ENCODE peak calls at places on chromosome 16, in ten cellular contexts. K is endothelial cell of umbilical vein, C is cardiac fibroblast, H is K562, M is transverse colon, X is suprapubic skin, O is WTC11, I is GM23338, P is brain microvascular endothelial cell, J is OCI-LY7. F is an unnamed sample.

GRCh38 chr16:83744521-83744981 is 63.2 kb upstream of the HSBP1 start:
- DNase-seq in H (no peak), X (peak; percentile 73), O (no peak), P (peak; percentile 31), C (peak; percentile 18), M (peak; percentile 13), J (no peak), I (no peak), K (no peak), F (peak; percentile 7)

GRCh38 chr16:29154676-29155121 is 169.8 kb downstream of the LAT start:
- DNase-seq in I (no peak), P (peak; percentile 53), H (no peak), K (no peak), M (no peak), C (peak; percentile 44), X (no peak), J (no peak), O (no peak), F (no peak)

GRCh38 chr16:1123525-1124230 is 27.6 kb upstream of the C1QTNF8 start:
- DNase-seq in P (no peak), I (no peak), K (no peak), O (no peak), H (no peak), C (no peak), J (no peak), X (no peak), M (no peak), F (no peak)

GRCh38 chr16:78142784-78143183 is 43.3 kb downstream of the WWOX start:
- DNase-seq in J (no peak), O (no peak), H (no peak), K (peak; percentile 84), M (no peak), C (peak; percentile 71), X (no peak), P (no peak), I (no peak), F (no peak)

GRCh38 chr16:2230376-2230775 is 5.9 kb upstream of the DNASE1L2 start:
- DNase-seq in J (no peak), I (no peak), H (no peak), P (no peak), K (no peak), C (no peak), M (no peak), X (peak; percentile 64), O (no peak), F (no peak)

GRCh38 chr16:59192551-59193199 is 458.6 kb upstream of the GOT2 start:
- DNase-seq in K (peak; percentile 46), H (peak; percentile 7), C (peak; percentile 31), I (peak; percentile 91), X (no peak), M (no peak), J (peak; percentile 10), O (peak; percentile 81), P (peak; percentile 20), F (peak; percentile 37)

GRCh38 chr16:76114681-76115080 is 162.5 kb upstream of the CNTNAP4 start:
- DNase-seq in J (no peak), P (no peak), H (no peak), M (no peak), X (no peak), K (no peak), I (no peak), C (no peak), O (no peak), F (no peak)

GRCh38 chr16:17556276-17557052 is 85.7 kb upstream of the XYLT1 start:
- DNase-seq in P (peak; percentile 0), C (peak; percentile 37), J (peak; percentile 36), I (peak; percentile 77), K (no peak), O (peak; percentile 13), M (no peak), X (no peak), H (peak; percentile 40), F (no peak)

GRCh38 chr16:275041-275621 is 613 bp downstream of the RGS11 start:
- DNase-seq in X (no peak), J (no peak), H (no peak), C (no peak), M (no peak), P (no peak), O (peak; percentile 54), I (peak; percentile 62), K (no peak), F (no peak)

GRCh38 chr16:50323335-50324011 is 45.3 kb downstream of the BRD7 start:
- DNase-seq in K (peak; percentile 46), O (no peak), H (peak; percentile 22), P (peak; percentile 34), M (no peak), C (peak; percentile 61), J (no peak), I (no peak), X (no peak), F (no peak)

GRCh38 chr16:56662357-56663354 is 4.9 kb downstream of the MT1F start:
- DNase-seq in H (no peak), M (no peak), P (no peak), K (no peak), J (no peak), I (peak; percentile 65), X (no peak), C (no peak), O (no peak), F (no peak)

GRCh38 chr16:31184888-31185287 is 4.9 kb downstream of the FUS start:
- DNase-seq in K (no peak), P (no peak), J (no peak), C (no peak), I (no peak), X (no peak), O (no peak), H (no peak), M (no peak), F (no peak)

GRCh38 chr16:72985148-72985882 is 62.6 kb downstream of the ZFHX3 start:
- DNase-seq in I (no peak), C (peak; percentile 97), X (peak; percentile 77), M (no peak), P (peak; percentile 72), O (no peak), K (no peak), J (no peak), H (no peak), F (no peak)

GRCh38 chr16:51237861-51238378 is 86.8 kb upstream of the SALL1 start:
- DNase-seq in O (no peak), H (no peak), I (no peak), J (no peak), X (no peak), P (no peak), C (no peak), M (no peak), K (no peak), F (no peak)

GRCh38 chr16:30895592-30896202 is 717 bp upstream of the CTF1 start:
- DNase-seq in I (no peak), J (no peak), H (peak; percentile 68), C (no peak), X (no peak), O (no peak), M (no peak), K (no peak), P (no peak), F (no peak)

GRCh38 chr16:75035410-75035968 is 36.7 kb downstream of the ZNRF1 start:
- DNase-seq in P (no peak), J (no peak), K (no peak), M (no peak), O (no peak), X (no peak), I (no peak), C (no peak), H (no peak), F (no peak)

GRCh38 chr16:57113042-57113453 is 20.7 kb downstream of the CPNE2 start:
- DNase-seq in J (no peak), M (no peak), X (no peak), P (peak; percentile 22), C (peak; percentile 61), I (no peak), O (no peak), K (no peak), H (no peak), F (no peak)

GRCh38 chr16:2468142-2468724 is 2.9 kb upstream of the NTN3 start:
- DNase-seq in I (peak; percentile 63), M (no peak), H (no peak), C (no peak), P (no peak), K (peak; percentile 14), X (peak; percentile 66), O (peak; percentile 37), J (no peak), F (peak; percentile 43)

GRCh38 chr16:71311553-71312158 is 22.5 kb upstream of the CMTR2 start:
- DNase-seq in K (peak; percentile 28), P (no peak), M (no peak), X (no peak), H (peak; percentile 44), C (peak; percentile 27), J (peak; percentile 52), I (peak; percentile 89), O (peak; percentile 62), F (peak; percentile 32)
- TF ChIP-seq CTCF in K (peak; percentile 63), P (peak; percentile 81), M (peak; percentile 77), X (peak; percentile 58), H (peak; percentile 86), C (peak; percentile 69), J (peak; percentile 90), I (peak; percentile 85), O (peak; percentile 84), F (peak; percentile 96)

GRCh38 chr16:88558457-88559442 is 11.5 kb upstream of the ZC3H18 start:
- DNase-seq in O (peak; percentile 54), P (peak; percentile 52), H (peak; percentile 78), M (peak; percentile 89), K (peak; percentile 49), X (no peak), I (peak; percentile 85), C (peak; percentile 74), J (peak; percentile 65), F (peak; percentile 81)
- TF ChIP-seq CTCF in O (no peak), P (peak; percentile 71), H (peak; percentile 87), M (peak; percentile 51), K (peak; percentile 60), X (peak; percentile 39), I (peak; percentile 57), C (peak; percentile 68), J (peak; percentile 71), F (peak; percentile 55)

GRCh38 chr16:67959930-67960329 is 8.5 kb downstream of the SLC12A4 start:
- DNase-seq in K (no peak), J (no peak), I (no peak), C (no peak), M (no peak), X (peak; percentile 52), H (no peak), P (no peak), O (no peak), F (no peak)
- TF ChIP-seq CTCF in K (no peak), J (no peak), I (no peak), C (no peak), M (no peak), X (no peak), H (no peak), P (no peak), O (no peak), F (no peak)

GRCh38 chr16:81732699-81733098 is 46.4 kb upstream of the PLCG2 start:
- DNase-seq in J (no peak), I (no peak), H (no peak), C (no peak), P (no peak), M (no peak), O (no peak), X (no peak), K (no peak), F (no peak)
- TF ChIP-seq CTCF in J (peak; percentile 44), I (no peak), H (peak; percentile 18), C (no peak), P (peak; percentile 20), M (no peak), O (no peak), X (no peak), K (no peak), F (peak; percentile 23)

F was measured in Calu3.